ENCODE peak calls at places on chromosomes 13 and 19, in six cellular contexts. Y is GM23248, T is fibroblast of lung, S is DND-41, R is PC-3, B is mammary epithelial cell. M is an unnamed sample.

GRCh38 chr13:43113603-43114002 is 90.2 kb downstream of the DNAJC15 start:
- DNase-seq in T (no peak), Y (no peak), R (no peak), B (no peak), S (no peak), M (no peak)

GRCh38 chr19:18985257-18985656 is 44.2 kb upstream of the HOMER3 start:
- DNase-seq in B (no peak), S (no peak), R (no peak), T (no peak), Y (no peak), M (peak)

GRCh38 chr13:93039131-93039530 is 187.5 kb upstream of the GPC6 start:
- DNase-seq in S (no peak), Y (peak), B (no peak), R (no peak), T (peak), M (no peak)

GRCh38 chr19:21028969-21029268 is 8.5 kb downstream of the ZNF430 start:
- DNase-seq in T (peak), S (no peak), R (no peak), B (peak), Y (no peak), M (no peak)

GRCh38 chr19:57008432-57008831 is 111.4 kb upstream of the USP29 start:
- DNase-seq in Y (no peak), R (no peak), S (no peak), B (no peak), T (no peak), M (no peak)

GRCh38 chr19:10864538-10864899 is 6.8 kb upstream of the CARM1 start:
- DNase-seq in R (peak), S (peak), T (peak), B (peak), Y (peak), M (peak)

GRCh38 chr13:83798731-83799130 is 83.5 kb downstream of the SLITRK1 start:
- DNase-seq in B (peak), T (peak), Y (peak), R (peak), S (no peak), M (no peak)

GRCh38 chr13:113672002-113672651 is 5.1 kb downstream of the GRK1 start:
- DNase-seq in B (no peak), S (no peak), Y (no peak), R (no peak), T (no peak), M (no peak)

GRCh38 chr19:14775855-14776254 is 2.5 kb downstream of the ADGRE2 start:
- DNase-seq in B (no peak), T (no peak), S (peak), R (no peak), Y (no peak), M (no peak)

GRCh38 chr13:36526897-36527296 is 94.6 kb downstream of the CCNA1 start:
- DNase-seq in B (peak), T (no peak), S (no peak), Y (no peak), R (peak), M (no peak)

GRCh38 chr13:110270507-110270906 is 36.5 kb downstream of the COL4A1 start:
- DNase-seq in T (no peak), B (no peak), Y (no peak), S (no peak), R (no peak), M (no peak)

GRCh38 chr13:67298297-67298696 is 68.2 kb upstream of the PCDH9 start:
- DNase-seq in T (peak), Y (no peak), B (no peak), S (no peak), R (no peak), M (no peak)

GRCh38 chr19:34503546-34504272 is 22.2 kb downstream of the WTIP start:
- DNase-seq in Y (no peak), S (no peak), B (no peak), T (no peak), R (no peak), M (no peak)

GRCh38 chr19:49421039-49421877 is 2.0 kb downstream of the PTH2 start:
- DNase-seq in B (peak), R (peak), Y (peak), S (no peak), T (peak), M (peak)
- TF ChIP-seq EZH2 in B (peak), R (peak), Y (peak), S (no peak), T (peak), M (peak)

DNA sequence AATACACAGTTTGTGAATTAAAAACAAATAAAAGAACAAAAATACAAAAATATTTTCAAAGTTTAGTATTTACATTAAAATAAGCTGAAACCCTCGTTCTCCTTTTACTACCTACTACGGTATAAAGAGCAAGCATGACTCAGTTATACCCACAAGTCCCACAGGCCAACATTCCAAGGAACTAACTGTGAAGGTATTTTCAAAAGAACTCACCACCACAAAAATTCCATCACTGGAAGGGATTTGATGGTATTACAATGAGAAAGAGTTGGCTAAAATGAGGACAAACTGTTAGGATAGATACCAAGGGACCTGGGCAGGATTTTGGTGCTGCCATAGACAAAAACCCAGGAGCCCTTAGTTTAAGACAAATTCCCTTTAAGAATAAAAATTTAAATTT is 122.7 kb downstream of the TBC1D4 start:
- DNase-seq in B (peak), S (no peak), R (peak), T (peak), Y (peak), M (no peak)
- H3K27ac ChIP-seq in B (peak), S (no peak), R (peak), T (peak), Y (peak), M (no peak)

GRCh38 chr13:77918391-77919261 is at the start of gene EDNRB:
- DNase-seq in T (peak), B (peak), Y (peak), R (no peak), S (no peak), M (peak)
- TF ChIP-seq EZH2 in T (no peak), B (no peak), Y (no peak), R (no peak), S (no peak), M (no peak)

DNA sequence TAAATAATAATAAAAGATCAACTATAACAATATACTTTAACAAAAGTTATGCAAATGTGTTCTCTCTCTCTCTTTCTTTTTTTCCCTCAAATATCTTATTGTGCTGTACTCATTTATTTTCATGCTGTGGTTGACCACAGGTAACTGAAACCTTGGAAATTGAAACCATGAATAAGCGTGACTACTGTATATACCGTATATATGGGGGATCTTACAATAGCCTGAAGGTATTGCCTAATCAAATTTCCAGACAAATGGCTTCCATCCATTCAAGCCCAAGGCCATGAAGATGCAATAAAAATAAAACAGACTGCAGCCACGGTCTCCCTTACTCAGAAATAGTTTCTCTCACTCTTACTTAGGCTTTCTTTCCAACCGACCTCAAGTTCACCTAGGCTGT is 98.3 kb downstream of the SLITRK6 start:
- DNase-seq in B (peak), T (peak), Y (no peak), R (peak), S (no peak), M (no peak)
- H3K27ac ChIP-seq in B (peak), T (no peak), Y (no peak), R (peak), S (no peak), M (no peak)

GRCh38 chr19:32223595-32224370 is 121.6 kb upstream of the ZNF507 start:
- DNase-seq in Y (no peak), T (no peak), R (no peak), B (peak), S (peak), M (no peak)
- TF ChIP-seq EZH2 in Y (no peak), T (no peak), R (no peak), B (no peak), S (no peak), M (no peak)

GRCh38 chr19:45717983-45718650 is 12.6 kb downstream of the FBXO46 start:
- DNase-seq in T (no peak), R (no peak), Y (no peak), B (no peak), S (no peak), M (no peak)
- H3K27ac ChIP-seq in T (peak), R (peak), Y (peak), B (peak), S (peak), M (peak)

DNA sequence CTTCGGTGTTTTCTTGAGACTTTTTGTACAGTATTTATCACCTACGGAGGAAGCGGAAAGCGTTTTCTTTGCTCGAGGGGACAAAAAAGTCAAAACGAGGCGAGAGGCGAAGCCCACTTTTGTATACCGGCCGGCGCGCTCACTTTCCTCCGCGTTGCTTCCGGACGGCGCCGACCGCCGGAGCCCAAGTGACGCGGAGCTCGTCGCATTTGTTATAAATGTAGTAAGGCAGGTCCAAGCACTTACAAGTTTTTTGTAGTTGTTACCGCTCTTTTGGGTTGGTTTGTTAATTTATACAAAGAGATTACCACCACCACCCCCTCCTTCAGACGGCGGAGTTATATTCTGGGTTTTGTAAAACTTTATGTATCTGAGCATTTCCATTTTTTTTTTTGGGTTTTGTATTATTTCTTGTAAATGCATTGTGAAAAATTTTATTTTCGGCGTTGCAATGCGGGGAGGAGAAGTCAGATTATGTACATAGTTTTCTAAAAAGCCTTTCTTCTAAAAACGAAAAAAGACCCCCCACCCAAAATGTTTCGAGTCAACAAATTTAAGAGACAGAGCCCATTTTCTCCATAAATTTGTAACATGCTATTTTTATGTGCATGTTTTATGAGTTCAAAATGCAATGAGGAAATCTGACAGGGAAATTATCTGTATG is 2.2 kb downstream of the SOX1 start:
- DNase-seq in R (no peak), B (no peak), Y (no peak), T (no peak), S (no peak), M (no peak)
- TF ChIP-seq EZH2 in R (no peak), B (peak), Y (peak), T (peak), S (no peak), M (peak)

GRCh38 chr19:6718111-6718740 is 2.2 kb downstream of the C3 start:
- DNase-seq in T (no peak), Y (no peak), B (no peak), S (no peak), R (no peak), M (no peak)

GRCh38 chr19:6719992-6720368 is 470 bp downstream of the C3 start:
- DNase-seq in Y (no peak), R (no peak), T (no peak), B (no peak), S (no peak), M (no peak)

GRCh38 chr19:6719540-6719861 is 949 bp downstream of the C3 start:
- DNase-seq in S (no peak), T (no peak), R (no peak), Y (no peak), B (no peak), M (no peak)

GRCh38 chr19:6717441-6717971 is 2.9 kb downstream of the C3 start:
- DNase-seq in T (peak), Y (no peak), B (no peak), R (no peak), S (no peak), M (no peak)

DNA sequence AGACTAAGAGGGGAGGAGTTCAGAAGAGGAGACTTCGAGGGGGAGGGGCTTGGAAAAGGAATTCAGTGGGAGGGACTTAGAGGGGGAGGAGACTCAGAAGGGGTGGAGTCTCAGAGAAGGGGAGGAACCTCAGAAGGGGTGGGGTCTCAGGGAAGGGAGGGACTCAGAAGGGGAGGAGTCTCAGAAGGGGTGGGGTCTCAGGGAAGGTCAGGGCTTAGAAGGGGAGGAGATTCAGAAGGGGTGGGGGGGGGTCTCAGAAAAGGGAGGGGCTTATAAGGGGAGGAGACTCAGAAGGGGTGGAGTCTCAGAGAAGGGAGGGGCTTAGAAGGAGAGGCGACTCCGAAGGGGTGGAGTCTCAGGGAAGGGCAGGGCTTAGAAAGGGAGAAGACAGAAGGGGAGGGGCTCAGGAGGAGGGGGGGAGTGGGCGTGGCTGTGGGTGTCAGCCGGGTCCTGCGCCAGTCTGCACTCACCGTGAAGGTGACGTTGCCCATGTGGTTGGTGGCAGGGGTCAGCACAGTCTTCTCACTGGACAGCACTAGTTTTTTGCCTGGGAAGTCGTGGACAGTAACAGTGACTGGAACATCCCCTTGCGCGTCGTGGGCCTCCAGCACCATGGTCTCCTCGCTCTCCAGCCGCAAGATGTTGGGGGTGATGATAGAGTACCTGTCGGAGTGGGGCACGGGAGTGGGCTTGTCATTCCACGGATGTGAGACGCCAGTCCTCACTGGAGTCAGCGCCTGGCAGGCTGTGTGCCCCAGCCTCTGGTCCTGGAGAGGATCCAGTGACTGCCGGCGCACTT is 1.5 kb downstream of the C3 start:
- DNase-seq in S (peak), Y (peak), R (peak), T (no peak), B (peak), M (peak)
- H3K27ac ChIP-seq in S (no peak), Y (no peak), R (no peak), T (no peak), B (no peak), M (no peak)

GRCh38 chr19:2867025-2867991 is at the start of gene ZNF556:
- DNase-seq in S (peak), R (peak), B (no peak), T (no peak), Y (peak), M (peak)
- TF ChIP-seq EZH2 in S (no peak), R (no peak), B (no peak), T (no peak), Y (no peak), M (no peak)